ENCODE peak calls at places on chromosomes 13 and 19, in seven cellular contexts. One of them, this sample, is unnamed.

GRCh38 chr13:109381546-109382180 is 404.7 kb downstream of the IRS2 start:
- DNase-seq in transverse colon: no peak
- DNase-seq in nephron progenitor cell: no peak
- DNase-seq in dorsolateral prefrontal cortex: no peak
- DNase-seq in ascending aorta: no peak
- DNase-seq in endothelial cell: no peak
- DNase-seq in upper lobe of right lung: no peak
- DNase-seq in this sample: no peak

GRCh38 chr13:48500652-48501197 is 32.2 kb downstream of the RCBTB2 start:
- DNase-seq in transverse colon: no peak
- DNase-seq in nephron progenitor cell: no peak
- DNase-seq in dorsolateral prefrontal cortex: no peak
- DNase-seq in ascending aorta: no peak
- DNase-seq in endothelial cell: no peak
- DNase-seq in upper lobe of right lung: no peak
- DNase-seq in this sample: peak; percentile 54

GRCh38 chr13:98324105-98324504 is 147.0 kb upstream of the RNF113B start:
- DNase-seq in transverse colon: no peak
- DNase-seq in nephron progenitor cell: no peak
- DNase-seq in dorsolateral prefrontal cortex: no peak
- DNase-seq in ascending aorta: no peak
- DNase-seq in endothelial cell: no peak
- DNase-seq in upper lobe of right lung: no peak
- DNase-seq in this sample: no peak

GRCh38 chr13:113211774-113212173 is 2.4 kb downstream of the CUL4A start:
- DNase-seq in transverse colon: no peak
- DNase-seq in nephron progenitor cell: peak; percentile 37
- DNase-seq in dorsolateral prefrontal cortex: no peak
- DNase-seq in ascending aorta: no peak
- DNase-seq in endothelial cell: peak; percentile 46
- DNase-seq in upper lobe of right lung: no peak
- DNase-seq in this sample: no peak

GRCh38 chr19:13652810-13653590 is 111.3 kb upstream of the MRI1 start:
- DNase-seq in transverse colon: no peak
- DNase-seq in nephron progenitor cell: no peak
- DNase-seq in dorsolateral prefrontal cortex: no peak
- DNase-seq in ascending aorta: no peak
- DNase-seq in endothelial cell: no peak
- DNase-seq in upper lobe of right lung: no peak
- DNase-seq in this sample: no peak

GRCh38 chr13:46489586-46490023 is 63.4 kb upstream of the LRCH1 start:
- DNase-seq in transverse colon: no peak
- DNase-seq in nephron progenitor cell: no peak
- DNase-seq in dorsolateral prefrontal cortex: no peak
- DNase-seq in ascending aorta: peak; percentile 65
- DNase-seq in endothelial cell: no peak
- DNase-seq in upper lobe of right lung: no peak
- DNase-seq in this sample: no peak

GRCh38 chr19:10602330-10603083 is 15.4 kb upstream of the AP1M2 start:
- DNase-seq in transverse colon: peak; percentile 90
- DNase-seq in nephron progenitor cell: peak; percentile 90
- DNase-seq in dorsolateral prefrontal cortex: peak; percentile 86
- DNase-seq in ascending aorta: peak; percentile 31
- DNase-seq in endothelial cell: peak; percentile 91
- DNase-seq in upper lobe of right lung: peak; percentile 93
- DNase-seq in this sample: peak; percentile 98

GRCh38 chr13:45446181-45446580 is 18.6 kb upstream of the COG3 start:
- DNase-seq in transverse colon: no peak
- DNase-seq in nephron progenitor cell: no peak
- DNase-seq in dorsolateral prefrontal cortex: no peak
- DNase-seq in ascending aorta: no peak
- DNase-seq in endothelial cell: no peak
- DNase-seq in upper lobe of right lung: no peak
- DNase-seq in this sample: no peak

GRCh38 chr13:91719033-91719432 is 320.6 kb downstream of the GPC5 start:
- DNase-seq in transverse colon: no peak
- DNase-seq in nephron progenitor cell: no peak
- DNase-seq in dorsolateral prefrontal cortex: no peak
- DNase-seq in ascending aorta: no peak
- DNase-seq in endothelial cell: no peak
- DNase-seq in upper lobe of right lung: no peak
- DNase-seq in this sample: no peak

GRCh38 chr13:110305001-110305400 is 2.0 kb downstream of the COL4A1 start:
- DNase-seq in transverse colon: no peak
- DNase-seq in nephron progenitor cell: no peak
- DNase-seq in dorsolateral prefrontal cortex: no peak
- DNase-seq in ascending aorta: no peak
- DNase-seq in endothelial cell: no peak
- DNase-seq in upper lobe of right lung: no peak
- DNase-seq in this sample: no peak

GRCh38 chr19:51784922-51785690 is 9.9 kb upstream of the FPR3 start:
- DNase-seq in transverse colon: peak; percentile 50
- DNase-seq in nephron progenitor cell: no peak
- DNase-seq in dorsolateral prefrontal cortex: no peak
- DNase-seq in ascending aorta: peak; percentile 32
- DNase-seq in endothelial cell: no peak
- DNase-seq in upper lobe of right lung: peak; percentile 70
- DNase-seq in this sample: peak; percentile 16

GRCh38 chr19:15443838-15444237 is 5.9 kb downstream of the WIZ start:
- DNase-seq in transverse colon: no peak
- DNase-seq in nephron progenitor cell: no peak
- DNase-seq in dorsolateral prefrontal cortex: peak; percentile 30
- DNase-seq in ascending aorta: peak; percentile 41
- DNase-seq in endothelial cell: no peak
- DNase-seq in upper lobe of right lung: no peak
- DNase-seq in this sample: no peak

GRCh38 chr19:12779162-12779993 is 4.0 kb upstream of the HOOK2 start:
- DNase-seq in transverse colon: peak; percentile 46
- DNase-seq in nephron progenitor cell: no peak
- DNase-seq in dorsolateral prefrontal cortex: no peak
- DNase-seq in ascending aorta: peak; percentile 43
- DNase-seq in endothelial cell: peak; percentile 54
- DNase-seq in upper lobe of right lung: no peak
- DNase-seq in this sample: no peak

GRCh38 chr13:51923983-51924539 is 62.3 kb downstream of the CCDC70 start:
- DNase-seq in transverse colon: no peak
- DNase-seq in nephron progenitor cell: no peak
- DNase-seq in dorsolateral prefrontal cortex: no peak
- DNase-seq in ascending aorta: no peak
- DNase-seq in endothelial cell: peak; percentile 35
- DNase-seq in upper lobe of right lung: no peak
- DNase-seq in this sample: no peak

GRCh38 chr13:100381595-100382224 is 206.9 kb downstream of the GGACT start:
- DNase-seq in transverse colon: no peak
- DNase-seq in nephron progenitor cell: no peak
- DNase-seq in dorsolateral prefrontal cortex: peak; percentile 17
- DNase-seq in ascending aorta: no peak
- DNase-seq in endothelial cell: no peak
- DNase-seq in upper lobe of right lung: no peak
- DNase-seq in this sample: no peak

DNA sequence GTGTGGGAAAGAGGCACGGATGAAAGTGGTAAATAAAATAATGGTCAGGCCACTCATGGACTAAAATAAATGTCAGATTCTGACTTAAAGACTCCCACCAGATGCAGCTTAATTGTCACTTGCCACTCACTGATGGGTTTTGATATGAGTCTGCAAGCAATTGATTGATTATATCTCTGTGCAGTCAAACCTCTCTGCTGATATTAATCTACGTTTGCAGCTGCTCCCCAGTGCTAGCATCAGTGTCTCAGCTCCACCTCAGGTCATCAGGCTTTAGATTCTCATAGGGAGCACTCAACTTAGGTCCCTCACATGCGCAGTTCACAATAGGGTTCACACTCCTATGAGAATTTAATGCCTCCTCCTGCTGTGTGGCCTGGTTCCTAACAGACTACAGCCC is 195.3 kb downstream of the B3GLCT start:
- DNase-seq in transverse colon: no peak
- DNase-seq in nephron progenitor cell: no peak
- DNase-seq in dorsolateral prefrontal cortex: no peak
- DNase-seq in ascending aorta: no peak
- DNase-seq in endothelial cell: no peak
- DNase-seq in upper lobe of right lung: no peak
- DNase-seq in this sample: no peak
- TF ChIP-seq CTCF in transverse colon: no peak
- TF ChIP-seq CTCF in nephron progenitor cell: no peak
- TF ChIP-seq CTCF in dorsolateral prefrontal cortex: no peak
- TF ChIP-seq CTCF in ascending aorta: no peak
- TF ChIP-seq CTCF in endothelial cell: no peak
- TF ChIP-seq CTCF in upper lobe of right lung: no peak
- TF ChIP-seq CTCF in this sample: no peak

DNA sequence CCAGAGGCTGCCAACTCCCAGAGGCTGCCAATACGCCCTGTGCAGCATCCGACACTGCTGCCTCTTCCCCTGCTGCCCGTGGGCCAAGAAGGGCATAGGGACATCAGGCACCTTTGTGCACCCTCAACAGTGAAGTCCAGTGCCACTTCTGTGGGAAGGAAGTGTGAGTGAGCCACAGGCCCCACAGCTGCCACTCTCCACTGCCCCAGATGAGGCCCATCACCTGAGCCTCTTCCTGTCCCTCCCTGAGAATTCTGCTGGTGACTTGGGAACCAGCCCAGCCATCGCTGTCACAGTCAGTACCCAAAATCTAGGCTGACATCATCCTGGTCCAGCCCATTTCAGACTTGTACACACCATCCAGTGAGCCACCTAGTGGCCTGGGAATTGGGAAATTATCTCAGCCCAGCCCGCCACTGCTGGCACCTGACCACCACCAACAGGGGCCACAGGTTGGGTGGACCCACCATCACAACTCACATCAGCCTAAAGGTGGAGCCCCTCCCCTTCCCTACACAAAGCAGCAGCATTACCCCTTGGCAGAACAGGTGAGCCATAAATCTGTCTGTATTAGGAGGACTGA is 733.9 kb upstream of the KLHL1 start:
- DNase-seq in transverse colon: no peak
- DNase-seq in nephron progenitor cell: no peak
- DNase-seq in dorsolateral prefrontal cortex: no peak
- DNase-seq in ascending aorta: no peak
- DNase-seq in endothelial cell: no peak
- DNase-seq in upper lobe of right lung: no peak
- DNase-seq in this sample: no peak
- TF ChIP-seq CTCF in transverse colon: no peak
- TF ChIP-seq CTCF in nephron progenitor cell: no peak
- TF ChIP-seq CTCF in dorsolateral prefrontal cortex: no peak
- TF ChIP-seq CTCF in ascending aorta: no peak
- TF ChIP-seq CTCF in endothelial cell: no peak
- TF ChIP-seq CTCF in upper lobe of right lung: no peak
- TF ChIP-seq CTCF in this sample: no peak

GRCh38 chr13:106143392-106143791 is 392.1 kb downstream of the EFNB2 start:
- DNase-seq in transverse colon: no peak
- DNase-seq in nephron progenitor cell: no peak
- DNase-seq in dorsolateral prefrontal cortex: no peak
- DNase-seq in ascending aorta: no peak
- DNase-seq in endothelial cell: no peak
- DNase-seq in upper lobe of right lung: no peak
- DNase-seq in this sample: no peak

GRCh38 chr13:106143930-106144709 is 391.3 kb downstream of the EFNB2 start:
- DNase-seq in transverse colon: no peak
- DNase-seq in nephron progenitor cell: no peak
- DNase-seq in dorsolateral prefrontal cortex: no peak
- DNase-seq in ascending aorta: no peak
- DNase-seq in endothelial cell: no peak
- DNase-seq in upper lobe of right lung: no peak
- DNase-seq in this sample: no peak

GRCh38 chr13:106151056-106151699 is 384.3 kb downstream of the EFNB2 start:
- DNase-seq in transverse colon: peak; percentile 37
- DNase-seq in nephron progenitor cell: no peak
- DNase-seq in dorsolateral prefrontal cortex: no peak
- DNase-seq in ascending aorta: no peak
- DNase-seq in endothelial cell: no peak
- DNase-seq in upper lobe of right lung: no peak
- DNase-seq in this sample: no peak

GRCh38 chr13:106145070-106145469 is 390.4 kb downstream of the EFNB2 start:
- DNase-seq in transverse colon: no peak
- DNase-seq in nephron progenitor cell: no peak
- DNase-seq in dorsolateral prefrontal cortex: no peak
- DNase-seq in ascending aorta: no peak
- DNase-seq in endothelial cell: no peak
- DNase-seq in upper lobe of right lung: no peak
- DNase-seq in this sample: no peak

GRCh38 chr13:106145997-106146864 is 389.2 kb downstream of the EFNB2 start:
- DNase-seq in transverse colon: peak; percentile 75
- DNase-seq in nephron progenitor cell: no peak
- DNase-seq in dorsolateral prefrontal cortex: no peak
- DNase-seq in ascending aorta: no peak
- DNase-seq in endothelial cell: no peak
- DNase-seq in upper lobe of right lung: no peak
- DNase-seq in this sample: no peak
- TF ChIP-seq CTCF in transverse colon: no peak
- TF ChIP-seq CTCF in nephron progenitor cell: no peak
- TF ChIP-seq CTCF in dorsolateral prefrontal cortex: no peak
- TF ChIP-seq CTCF in ascending aorta: no peak
- TF ChIP-seq CTCF in endothelial cell: no peak
- TF ChIP-seq CTCF in upper lobe of right lung: no peak
- TF ChIP-seq CTCF in this sample: no peak

GRCh38 chr19:18866800-18867123 is 29.2 kb downstream of the CERS1 start:
- DNase-seq in transverse colon: no peak
- DNase-seq in nephron progenitor cell: no peak
- DNase-seq in dorsolateral prefrontal cortex: no peak
- DNase-seq in ascending aorta: no peak
- DNase-seq in endothelial cell: no peak
- DNase-seq in upper lobe of right lung: no peak
- DNase-seq in this sample: no peak
- TF ChIP-seq CTCF in transverse colon: peak; percentile 22
- TF ChIP-seq CTCF in nephron progenitor cell: peak; percentile 20
- TF ChIP-seq CTCF in dorsolateral prefrontal cortex: peak; percentile 0
- TF ChIP-seq CTCF in ascending aorta: no peak
- TF ChIP-seq CTCF in endothelial cell: peak; percentile 28
- TF ChIP-seq CTCF in upper lobe of right lung: no peak
- TF ChIP-seq CTCF in this sample: no peak

DNA sequence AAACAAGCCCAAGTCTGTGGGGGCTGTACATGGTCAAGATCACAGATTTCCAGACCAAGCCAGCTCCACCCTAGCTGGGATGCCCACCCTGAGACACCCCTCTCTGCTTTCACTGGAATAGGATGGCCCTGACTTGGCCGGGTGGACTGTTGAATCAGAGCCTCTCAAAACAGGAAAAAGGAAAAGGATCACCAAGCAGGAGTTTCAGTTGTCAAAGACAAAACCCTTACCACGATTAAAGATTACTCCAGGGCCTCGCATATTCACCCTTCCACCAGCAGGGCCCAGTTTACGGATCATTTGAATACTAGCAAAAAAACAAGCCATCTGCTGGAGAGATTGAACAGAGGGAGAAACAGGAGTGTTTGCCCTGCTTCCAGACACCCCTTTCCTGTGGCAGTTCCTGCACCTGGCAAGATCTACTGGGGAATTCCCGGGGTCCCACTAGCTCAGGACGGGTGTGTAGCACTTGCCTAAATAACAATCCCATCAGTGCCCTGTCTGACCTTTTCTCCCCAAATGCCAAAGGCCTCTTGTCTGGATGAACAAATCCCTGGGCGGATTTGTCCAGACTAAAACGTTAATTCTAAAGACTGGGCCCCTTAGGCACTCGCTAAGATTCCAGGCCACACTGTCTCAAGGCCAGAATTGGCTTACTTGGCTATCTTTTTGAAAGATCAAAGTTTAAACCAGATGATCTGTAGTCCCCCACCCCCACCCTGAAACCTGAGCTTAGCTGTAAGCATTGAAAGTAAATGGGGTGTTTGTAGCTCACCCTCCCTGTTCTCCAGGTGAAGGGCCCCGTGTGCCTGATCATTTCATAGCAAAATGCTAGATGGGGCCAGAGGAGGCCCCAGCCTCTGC is 38.4 kb downstream of the ACTN4 start:
- DNase-seq in transverse colon: no peak
- DNase-seq in nephron progenitor cell: no peak
- DNase-seq in dorsolateral prefrontal cortex: no peak
- DNase-seq in ascending aorta: no peak
- DNase-seq in endothelial cell: peak; percentile 52
- DNase-seq in upper lobe of right lung: no peak
- DNase-seq in this sample: no peak
- TF ChIP-seq CTCF in transverse colon: peak; percentile 43
- TF ChIP-seq CTCF in nephron progenitor cell: peak; percentile 30
- TF ChIP-seq CTCF in dorsolateral prefrontal cortex: peak; percentile 21
- TF ChIP-seq CTCF in ascending aorta: peak; percentile 32
- TF ChIP-seq CTCF in endothelial cell: peak; percentile 53
- TF ChIP-seq CTCF in upper lobe of right lung: peak; percentile 43
- TF ChIP-seq CTCF in this sample: no peak

This sample was measured in GM10248.